ENCODE peak calls at places on chromosomes 7 and 10, in nine cellular contexts. L is T-cell; G is stimulated activated CD8-positive, alpha-beta memory T cell treated with anti-CD3 and anti-CD28 coated beads, Interleukin-15, amount 100 ng/mL, for 24 hours; I is T-helper 2 cell; O is suprapubic skin; D is tibial artery; K is astrocyte of the cerebellum; N is occipital lobe; A is brain microvascular endothelial cell. Y is an unnamed sample.

GRCh38 chr7:36305648-36306047 is 84.0 kb upstream of the ANLN start:
- DNase-seq in L (no peak), G (no peak), I (no peak), O (peak), D (peak), K (no peak), N (no peak), A (no peak), Y (no peak)

GRCh38 chr7:43164757-43165156 is 52.3 kb downstream of the HECW1 start:
- DNase-seq in L (no peak), G (no peak), I (no peak), O (no peak), D (no peak), K (peak), N (no peak), A (peak), Y (no peak)

GRCh38 chr10:48522011-48522765 is 82.7 kb downstream of the ARHGAP22 start:
- DNase-seq in L (no peak), G (no peak), I (no peak), O (peak), D (no peak), K (no peak), N (no peak), A (no peak), Y (no peak)

GRCh38 chr7:120989571-120990220 is 1.2 kb downstream of the CPED1 start:
- DNase-seq in L (no peak), G (no peak), I (no peak), O (no peak), D (peak), K (no peak), N (no peak), A (no peak), Y (no peak)

GRCh38 chr10:121158988-121159579 is 307.9 kb downstream of the WDR11 start:
- DNase-seq in L (no peak), G (no peak), I (no peak), O (no peak), D (no peak), K (no peak), N (no peak), A (no peak), Y (no peak)

GRCh38 chr7:76364198-76364584 is 5.4 kb upstream of the YWHAG start:
- DNase-seq in L (no peak), G (no peak), I (no peak), O (no peak), D (no peak), K (no peak), N (no peak), A (no peak), Y (no peak)

GRCh38 chr10:9709849-9710248 is 1307.8 kb upstream of the CELF2 start:
- DNase-seq in L (no peak), G (no peak), I (no peak), O (no peak), D (no peak), K (no peak), N (no peak), A (no peak), Y (no peak)

GRCh38 chr10:117322258-117322657 is 53.0 kb downstream of the PDZD8 start:
- DNase-seq in L (no peak), G (no peak), I (no peak), O (no peak), D (no peak), K (no peak), N (no peak), A (peak), Y (no peak)

Y was measured in anterior cingulate cortex.